ENCODE peak calls at places on chromosomes 3 and 15, in seven cellular contexts. B, F, E, V, Y, H and L are unnamed samples.

GRCh38 chr3:184096811-184097378 is at the start of gene HTR3E:
- DNase-seq in B (no peak), F (no peak), E (no peak), V (no peak), Y (no peak), H (no peak), L (no peak)

GRCh38 chr15:92903956-92904831 is 4.1 kb downstream of the CHD2 start:
- DNase-seq in B (peak), F (peak), E (peak), V (peak), Y (peak), H (peak), L (peak)

GRCh38 chr3:194281306-194281705 is 69.8 kb downstream of the CPN2 start:
- DNase-seq in B (no peak), F (peak), E (no peak), V (peak), Y (no peak), H (no peak), L (no peak)

GRCh38 chr3:45057557-45057956 is 31.5 kb downstream of the CLEC3B start:
- DNase-seq in B (no peak), F (no peak), E (no peak), V (no peak), Y (no peak), H (no peak), L (no peak)

GRCh38 chr15:63941698-63942465 is 104.4 kb downstream of the DAPK2 start:
- DNase-seq in B (no peak), F (no peak), E (no peak), V (peak), Y (no peak), H (no peak), L (no peak)

GRCh38 chr3:141681390-141681780 is 56.7 kb upstream of the RNF7 start:
- DNase-seq in B (no peak), F (no peak), E (no peak), V (no peak), Y (no peak), H (no peak), L (no peak)

GRCh38 chr3:42701371-42702065 is 1.1 kb downstream of the HHATL start:
- DNase-seq in B (no peak), F (peak), E (peak), V (no peak), Y (no peak), H (peak), L (no peak)

GRCh38 chr3:160150525-160150924 is 74.7 kb upstream of the C3orf80 start:
- DNase-seq in B (no peak), F (no peak), E (peak), V (no peak), Y (no peak), H (no peak), L (peak)

GRCh38 chr3:141280086-141280485 is 48.5 kb downstream of the PXYLP1 start:
- DNase-seq in B (no peak), F (no peak), E (no peak), V (no peak), Y (no peak), H (no peak), L (peak)

GRCh38 chr3:160722331-160722730 is 33.7 kb upstream of the PPM1L start:
- DNase-seq in B (no peak), F (no peak), E (no peak), V (no peak), Y (no peak), H (no peak), L (no peak)

GRCh38 chr15:62067448-62068044 is 769 bp downstream of the C2CD4A start:
- DNase-seq in B (peak), F (no peak), E (peak), V (peak), Y (no peak), H (no peak), L (no peak)

GRCh38 chr3:10748040-10748439 is 68.0 kb upstream of the SLC6A11 start:
- DNase-seq in B (no peak), F (no peak), E (no peak), V (no peak), Y (no peak), H (no peak), L (no peak)

GRCh38 chr15:80474751-80475295 is 70.6 kb downstream of the ARNT2 start:
- DNase-seq in B (no peak), F (peak), E (no peak), V (no peak), Y (no peak), H (no peak), L (no peak)

GRCh38 chr3:154040283-154040682 is 80.9 kb upstream of the ARHGEF26 start:
- DNase-seq in B (no peak), F (no peak), E (peak), V (no peak), Y (no peak), H (no peak), L (peak)

GRCh38 chr3:116614795-116615362 is 94.7 kb upstream of the TUSC7 start:
- DNase-seq in B (no peak), F (no peak), E (no peak), V (no peak), Y (no peak), H (no peak), L (no peak)

GRCh38 chr3:87333393-87333892 is 57.1 kb upstream of the POU1F1 start:
- DNase-seq in B (no peak), F (peak), E (peak), V (no peak), Y (peak), H (no peak), L (peak)

GRCh38 chr15:52343831-52344230 is 48.2 kb upstream of the MYO5C start:
- DNase-seq in B (no peak), F (no peak), E (peak), V (no peak), Y (no peak), H (no peak), L (peak)

GRCh38 chr15:72491768-72492167 is 17.6 kb downstream of the ARIH1 start:
- DNase-seq in B (no peak), F (no peak), E (peak), V (no peak), Y (peak), H (no peak), L (peak)

GRCh38 chr15:69854521-69855171 is 243.1 kb downstream of the TLE3 start:
- DNase-seq in B (no peak), F (no peak), E (peak), V (no peak), Y (peak), H (no peak), L (peak)

GRCh38 chr3:45776611-45777010 is 19.7 kb downstream of the SLC6A20 start:
- DNase-seq in B (no peak), F (no peak), E (no peak), V (peak), Y (no peak), H (peak), L (no peak)

GRCh38 chr15:96359371-96359771 is 28.9 kb downstream of the NR2F2 start:
- DNase-seq in B (no peak), F (no peak), E (peak), V (no peak), Y (no peak), H (no peak), L (no peak)

GRCh38 chr3:32640939-32641725 is 43.9 kb upstream of the CNOT10 start:
- DNase-seq in B (no peak), F (no peak), E (no peak), V (no peak), Y (no peak), H (no peak), L (no peak)

GRCh38 chr15:43795197-43795596 is 3.1 kb downstream of the SERF2 start:
- DNase-seq in B (no peak), F (no peak), E (no peak), V (no peak), Y (no peak), H (no peak), L (no peak)

GRCh38 chr3:52244061-52244628 is 1.4 kb upstream of the PPM1M start:
- DNase-seq in B (no peak), F (peak), E (peak), V (no peak), Y (no peak), H (peak), L (no peak)

GRCh38 chr3:179473565-179473964 is 22.3 kb upstream of the GNB4 start:
- DNase-seq in B (no peak), F (no peak), E (peak), V (no peak), Y (no peak), H (no peak), L (no peak)

GRCh38 chr3:157606392-157607197 is 103.4 kb upstream of the VEPH1 start:
- DNase-seq in B (peak), F (no peak), E (peak), V (peak), Y (peak), H (peak), L (peak)

GRCh38 chr15:54518145-54518941 is 540.1 kb downstream of the UNC13C start:
- DNase-seq in B (no peak), F (no peak), E (no peak), V (no peak), Y (no peak), H (no peak), L (no peak)

GRCh38 chr3:44867421-44868111 is 5.9 kb downstream of the TMEM42 start:
- DNase-seq in B (no peak), F (no peak), E (no peak), V (no peak), Y (no peak), H (no peak), L (no peak)

GRCh38 chr15:51687565-51687964 is 6.3 kb downstream of the SCG3 start:
- DNase-seq in B (no peak), F (no peak), E (no peak), V (no peak), Y (no peak), H (no peak), L (no peak)

GRCh38 chr3:143331336-143331735 is 211.8 kb downstream of the CHST2 start:
- DNase-seq in B (no peak), F (no peak), E (peak), V (no peak), Y (no peak), H (no peak), L (peak)

GRCh38 chr15:63473999-63474809 is 30.2 kb upstream of the USP3 start:
- DNase-seq in B (no peak), F (no peak), E (no peak), V (peak), Y (peak), H (peak), L (peak)

GRCh38 chr3:170634663-170635096 is 48.8 kb upstream of the SLC7A14 start:
- DNase-seq in B (no peak), F (no peak), E (no peak), V (no peak), Y (no peak), H (no peak), L (no peak)
- H3K4me3 ChIP-seq in B (no peak), F (no peak), E (no peak), V (no peak), Y (no peak), H (no peak), L (no peak)

DNA sequence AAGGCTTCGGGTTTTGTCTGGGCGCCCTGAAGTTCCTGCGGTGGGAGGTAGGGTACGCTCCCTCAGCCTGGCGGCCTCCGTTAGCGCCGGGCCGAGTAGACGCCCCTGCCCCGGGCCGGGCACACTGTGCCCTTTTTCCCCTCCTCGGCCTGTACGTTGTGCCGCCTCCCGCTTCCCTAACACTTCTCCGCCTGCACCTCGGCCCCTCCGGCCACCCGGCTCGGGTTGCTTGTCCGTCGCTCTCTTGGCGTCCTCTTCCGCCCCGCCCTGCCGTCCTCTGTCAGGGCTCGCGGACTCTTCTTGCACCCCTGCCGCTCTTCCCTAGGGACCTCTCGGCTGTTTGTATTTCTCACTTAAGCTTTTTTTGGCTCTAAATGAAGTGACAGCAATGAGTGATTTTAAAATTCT is 384 bp downstream of the KNL1 start:
- DNase-seq in B (peak), F (peak), E (no peak), V (peak), Y (no peak), H (peak), L (peak)
- TF ChIP-seq CTCF in B (no peak), F (no peak), E (no peak), V (no peak), Y (peak), H (peak), L (peak)

GRCh38 chr15:57445872-57446271 is 69.6 kb downstream of the CGNL1 start:
- DNase-seq in B (no peak), F (no peak), E (no peak), V (no peak), Y (no peak), H (no peak), L (peak)
- H3K27ac ChIP-seq in B (no peak), F (no peak), E (no peak), V (no peak), Y (no peak), H (no peak), L (no peak)

GRCh38 chr15:68279218-68279533 is 1.6 kb downstream of the FEM1B start:
- DNase-seq in B (no peak), F (no peak), E (no peak), V (no peak), Y (no peak), H (no peak), L (no peak)

GRCh38 chr15:68283401-68283800 is 5.9 kb downstream of the FEM1B start:
- DNase-seq in B (no peak), F (no peak), E (no peak), V (no peak), Y (no peak), H (no peak), L (no peak)

GRCh38 chr15:68278345-68279217 is 1.0 kb downstream of the FEM1B start:
- DNase-seq in B (no peak), F (peak), E (peak), V (no peak), Y (no peak), H (no peak), L (peak)

GRCh38 chr15:68279779-68280745 is 2.5 kb downstream of the FEM1B start:
- DNase-seq in B (no peak), F (no peak), E (no peak), V (no peak), Y (no peak), H (peak), L (no peak)

GRCh38 chr15:68281008-68281407 is 3.5 kb downstream of the FEM1B start:
- DNase-seq in B (no peak), F (no peak), E (peak), V (no peak), Y (no peak), H (no peak), L (no peak)
- H3K4me3 ChIP-seq in B (peak), F (peak), E (no peak), V (no peak), Y (peak), H (no peak), L (peak)

GRCh38 chr15:98647774-98648653 is at the start of gene IGF1R:
- DNase-seq in B (peak), F (peak), E (peak), V (peak), Y (peak), H (peak), L (peak)
- TF ChIP-seq CTCF in B (no peak), F (peak), E (no peak), V (no peak), Y (no peak), H (no peak), L (peak)

GRCh38 chr3:74413547-74414241 is 200.8 kb downstream of the CNTN3 start:
- DNase-seq in B (no peak), F (no peak), E (no peak), V (no peak), Y (no peak), H (no peak), L (no peak)
- H3K27ac ChIP-seq in B (peak), F (no peak), E (no peak), V (peak), Y (no peak), H (no peak), L (no peak)